ENCODE peak calls at places on chromosomes 7 and 10, in seven cellular contexts. One of them, this sample, is unnamed.
A peak's percentile ranks its signal among the peaks of the same experiment; 100 is the strongest.

GRCh38 chr7:88664630-88665233 is 94.8 kb upstream of the ZNF804B start:
- DNase-seq in CD8-positive, alpha-beta T cell: no peak
- DNase-seq in prostate gland: no peak
- DNase-seq in mammary epithelial cell: peak; percentile 35
- DNase-seq in K562: no peak
- DNase-seq in MM.1S: no peak
- DNase-seq in cardiac muscle cell: peak; percentile 14
- DNase-seq in this sample: no peak

GRCh38 chr7:27723086-27723485 is 16.9 kb upstream of the TAX1BP1 start:
- DNase-seq in CD8-positive, alpha-beta T cell: no peak
- DNase-seq in prostate gland: no peak
- DNase-seq in mammary epithelial cell: peak; percentile 40
- DNase-seq in K562: no peak
- DNase-seq in MM.1S: no peak
- DNase-seq in cardiac muscle cell: no peak
- DNase-seq in this sample: peak; percentile 74

GRCh38 chr10:11036424-11037011 is 18.8 kb downstream of the CELF2 start:
- DNase-seq in CD8-positive, alpha-beta T cell: no peak
- DNase-seq in prostate gland: peak; percentile 13
- DNase-seq in mammary epithelial cell: peak; percentile 19
- DNase-seq in K562: peak; percentile 34
- DNase-seq in MM.1S: no peak
- DNase-seq in cardiac muscle cell: peak; percentile 70
- DNase-seq in this sample: peak; percentile 67

GRCh38 chr7:95686109-95686508 is 86.2 kb upstream of the DYNC1I1 start:
- DNase-seq in CD8-positive, alpha-beta T cell: no peak
- DNase-seq in prostate gland: peak; percentile 56
- DNase-seq in mammary epithelial cell: peak; percentile 34
- DNase-seq in K562: no peak
- DNase-seq in MM.1S: peak; percentile 67
- DNase-seq in cardiac muscle cell: peak; percentile 82
- DNase-seq in this sample: peak; percentile 66

GRCh38 chr10:50152792-50153272 is 85.1 kb downstream of the WASHC2A start:
- DNase-seq in CD8-positive, alpha-beta T cell: no peak
- DNase-seq in prostate gland: peak; percentile 9
- DNase-seq in mammary epithelial cell: no peak
- DNase-seq in K562: no peak
- DNase-seq in MM.1S: no peak
- DNase-seq in cardiac muscle cell: no peak
- DNase-seq in this sample: peak; percentile 46

GRCh38 chr7:2796358-2797352 is 47.5 kb downstream of the GNA12 start:
- DNase-seq in CD8-positive, alpha-beta T cell: no peak
- DNase-seq in prostate gland: no peak
- DNase-seq in mammary epithelial cell: no peak
- DNase-seq in K562: no peak
- DNase-seq in MM.1S: no peak
- DNase-seq in cardiac muscle cell: peak; percentile 95
- DNase-seq in this sample: peak; percentile 33

GRCh38 chr10:69055241-69055640 is 32.7 kb upstream of the SRGN start:
- DNase-seq in CD8-positive, alpha-beta T cell: no peak
- DNase-seq in prostate gland: no peak
- DNase-seq in mammary epithelial cell: no peak
- DNase-seq in K562: no peak
- DNase-seq in MM.1S: no peak
- DNase-seq in cardiac muscle cell: no peak
- DNase-seq in this sample: no peak

GRCh38 chr7:67380858-67381257 is 384.2 kb downstream of the TYW1 start:
- DNase-seq in CD8-positive, alpha-beta T cell: no peak
- DNase-seq in prostate gland: no peak
- DNase-seq in mammary epithelial cell: no peak
- DNase-seq in K562: no peak
- DNase-seq in MM.1S: no peak
- DNase-seq in cardiac muscle cell: no peak
- DNase-seq in this sample: no peak

GRCh38 chr7:20030915-20031362 is 186.2 kb downstream of the MACC1 start:
- DNase-seq in CD8-positive, alpha-beta T cell: no peak
- DNase-seq in prostate gland: no peak
- DNase-seq in mammary epithelial cell: peak; percentile 62
- DNase-seq in K562: no peak
- DNase-seq in MM.1S: peak; percentile 29
- DNase-seq in cardiac muscle cell: peak; percentile 14
- DNase-seq in this sample: no peak

GRCh38 chr7:151838861-151839381 is 38.0 kb downstream of the PRKAG2 start:
- DNase-seq in CD8-positive, alpha-beta T cell: peak; percentile 59
- DNase-seq in prostate gland: no peak
- DNase-seq in mammary epithelial cell: no peak
- DNase-seq in K562: no peak
- DNase-seq in MM.1S: peak; percentile 62
- DNase-seq in cardiac muscle cell: no peak
- DNase-seq in this sample: no peak

GRCh38 chr10:5751854-5752253 is 61.4 kb downstream of the GDI2 start:
- DNase-seq in CD8-positive, alpha-beta T cell: no peak
- DNase-seq in prostate gland: no peak
- DNase-seq in mammary epithelial cell: no peak
- DNase-seq in K562: no peak
- DNase-seq in MM.1S: no peak
- DNase-seq in cardiac muscle cell: no peak
- DNase-seq in this sample: no peak

GRCh38 chr7:80736371-80736770 is 97.9 kb downstream of the CD36 start:
- DNase-seq in CD8-positive, alpha-beta T cell: no peak
- DNase-seq in prostate gland: no peak
- DNase-seq in mammary epithelial cell: peak; percentile 67
- DNase-seq in K562: no peak
- DNase-seq in MM.1S: no peak
- DNase-seq in cardiac muscle cell: no peak
- DNase-seq in this sample: no peak

GRCh38 chr10:89516149-89516832 is 19.1 kb downstream of the SLC16A12 start:
- DNase-seq in CD8-positive, alpha-beta T cell: no peak
- DNase-seq in prostate gland: no peak
- DNase-seq in mammary epithelial cell: peak; percentile 83
- DNase-seq in K562: no peak
- DNase-seq in MM.1S: no peak
- DNase-seq in cardiac muscle cell: peak; percentile 88
- DNase-seq in this sample: peak; percentile 88

GRCh38 chr10:89079991-89080390 is 89.4 kb downstream of the FAS start:
- DNase-seq in CD8-positive, alpha-beta T cell: no peak
- DNase-seq in prostate gland: no peak
- DNase-seq in mammary epithelial cell: no peak
- DNase-seq in K562: no peak
- DNase-seq in MM.1S: no peak
- DNase-seq in cardiac muscle cell: no peak
- DNase-seq in this sample: no peak

GRCh38 chr7:75966209-75966961 is 28.0 kb downstream of the TMEM120A start:
- DNase-seq in CD8-positive, alpha-beta T cell: no peak
- DNase-seq in prostate gland: no peak
- DNase-seq in mammary epithelial cell: no peak
- DNase-seq in K562: no peak
- DNase-seq in MM.1S: peak; percentile 34
- DNase-seq in cardiac muscle cell: peak; percentile 59
- DNase-seq in this sample: no peak

GRCh38 chr7:23544913-23545354 is 13.2 kb upstream of the TRA2A start:
- DNase-seq in CD8-positive, alpha-beta T cell: no peak
- DNase-seq in prostate gland: no peak
- DNase-seq in mammary epithelial cell: peak; percentile 39
- DNase-seq in K562: no peak
- DNase-seq in MM.1S: peak; percentile 67
- DNase-seq in cardiac muscle cell: peak; percentile 35
- DNase-seq in this sample: peak; percentile 8

GRCh38 chr7:88311675-88312036 is 5.0 kb upstream of the STEAP4 start:
- DNase-seq in CD8-positive, alpha-beta T cell: no peak
- DNase-seq in prostate gland: no peak
- DNase-seq in mammary epithelial cell: peak; percentile 11
- DNase-seq in K562: no peak
- DNase-seq in MM.1S: no peak
- DNase-seq in cardiac muscle cell: peak; percentile 15
- DNase-seq in this sample: no peak

GRCh38 chr10:43922335-43923280 is 273.9 kb upstream of the ZNF32 start:
- DNase-seq in CD8-positive, alpha-beta T cell: no peak
- DNase-seq in prostate gland: no peak
- DNase-seq in mammary epithelial cell: no peak
- DNase-seq in K562: no peak
- DNase-seq in MM.1S: no peak
- DNase-seq in cardiac muscle cell: no peak
- DNase-seq in this sample: no peak

GRCh38 chr7:80508440-80508839 is 3.4 kb downstream of the GNAT3 start:
- DNase-seq in CD8-positive, alpha-beta T cell: no peak
- DNase-seq in prostate gland: no peak
- DNase-seq in mammary epithelial cell: no peak
- DNase-seq in K562: no peak
- DNase-seq in MM.1S: no peak
- DNase-seq in cardiac muscle cell: peak; percentile 34
- DNase-seq in this sample: no peak

GRCh38 chr7:94971051-94971867 is 63.9 kb downstream of the PPP1R9A start:
- DNase-seq in CD8-positive, alpha-beta T cell: no peak
- DNase-seq in prostate gland: no peak
- DNase-seq in mammary epithelial cell: no peak
- DNase-seq in K562: no peak
- DNase-seq in MM.1S: no peak
- DNase-seq in cardiac muscle cell: no peak
- DNase-seq in this sample: no peak

GRCh38 chr10:31940839-31941653 is 12.4 kb upstream of the ARHGAP12 start:
- DNase-seq in CD8-positive, alpha-beta T cell: no peak
- DNase-seq in prostate gland: peak; percentile 28
- DNase-seq in mammary epithelial cell: peak; percentile 98
- DNase-seq in K562: no peak
- DNase-seq in MM.1S: no peak
- DNase-seq in cardiac muscle cell: peak; percentile 84
- DNase-seq in this sample: peak; percentile 34

GRCh38 chr7:1024331-1024761 is 20.0 kb upstream of the GPR146 start:
- DNase-seq in CD8-positive, alpha-beta T cell: no peak
- DNase-seq in prostate gland: no peak
- DNase-seq in mammary epithelial cell: no peak
- DNase-seq in K562: no peak
- DNase-seq in MM.1S: peak; percentile 78
- DNase-seq in cardiac muscle cell: no peak
- DNase-seq in this sample: no peak

GRCh38 chr10:113052076-113052830 is 102.2 kb downstream of the TCF7L2 start:
- DNase-seq in CD8-positive, alpha-beta T cell: no peak
- DNase-seq in prostate gland: no peak
- DNase-seq in mammary epithelial cell: no peak
- DNase-seq in K562: no peak
- DNase-seq in MM.1S: no peak
- DNase-seq in cardiac muscle cell: no peak
- DNase-seq in this sample: no peak

GRCh38 chr7:106420741-106421140 is 136.0 kb upstream of the NAMPT start:
- DNase-seq in CD8-positive, alpha-beta T cell: no peak
- DNase-seq in prostate gland: no peak
- DNase-seq in mammary epithelial cell: no peak
- DNase-seq in K562: no peak
- DNase-seq in MM.1S: no peak
- DNase-seq in cardiac muscle cell: no peak
- DNase-seq in this sample: no peak
- H3K4me1 ChIP-seq in CD8-positive, alpha-beta T cell: no peaks in the 10 kb centered on the region
- H3K4me1 ChIP-seq in prostate gland: peaks cover 9% of the 10 kb centered on the region
- H3K4me1 ChIP-seq in mammary epithelial cell: peaks cover 72% of the 10 kb centered on the region
- H3K4me1 ChIP-seq in K562: peaks cover 16% of the 10 kb centered on the region
- H3K4me1 ChIP-seq in MM.1S: no peaks in the 10 kb centered on the region
- H3K4me1 ChIP-seq in cardiac muscle cell: no peaks in the 10 kb centered on the region
- H3K4me1 ChIP-seq in this sample: peaks cover 70% of the 10 kb centered on the region

DNA sequence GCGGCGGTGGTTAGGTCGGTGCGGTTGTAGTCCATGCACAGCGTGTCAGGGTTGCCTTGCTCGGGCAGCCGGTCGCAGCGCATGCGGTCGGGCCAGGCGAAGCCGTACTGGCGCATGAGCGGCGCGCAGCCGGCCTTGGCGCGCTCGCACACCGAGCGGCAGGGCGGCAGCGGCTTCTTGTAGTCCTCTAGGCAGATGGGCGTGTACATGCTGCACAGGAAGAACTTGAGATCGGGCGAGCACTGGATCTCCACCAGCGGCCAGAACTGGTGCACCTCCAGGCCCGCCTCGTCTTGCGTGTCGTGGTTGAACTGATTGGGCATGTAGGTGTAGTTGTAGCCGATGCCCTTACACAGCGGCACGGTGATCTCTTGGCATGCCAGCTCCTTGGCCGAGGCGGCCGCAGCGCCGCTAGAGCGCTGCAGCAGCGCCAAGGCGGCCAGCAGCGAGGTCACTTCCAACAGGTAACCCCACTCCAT is 1.1 kb downstream of the FZD8 start:
- DNase-seq in CD8-positive, alpha-beta T cell: peak; percentile 29
- DNase-seq in prostate gland: peak; percentile 37
- DNase-seq in mammary epithelial cell: peak; percentile 86
- DNase-seq in K562: no peak
- DNase-seq in MM.1S: peak; percentile 88
- DNase-seq in cardiac muscle cell: peak; percentile 90
- DNase-seq in this sample: peak; percentile 80
- H3K36me3 ChIP-seq in CD8-positive, alpha-beta T cell: no peaks in the 10 kb centered on the region
- H3K36me3 ChIP-seq in prostate gland: no peaks in the 10 kb centered on the region
- H3K36me3 ChIP-seq in mammary epithelial cell: no peaks in the 10 kb centered on the region
- H3K36me3 ChIP-seq in K562: no peaks in the 10 kb centered on the region
- H3K36me3 ChIP-seq in MM.1S: no peaks in the 10 kb centered on the region
- H3K36me3 ChIP-seq in cardiac muscle cell: no peaks in the 10 kb centered on the region
- H3K36me3 ChIP-seq in this sample: no peaks in the 10 kb centered on the region

DNA sequence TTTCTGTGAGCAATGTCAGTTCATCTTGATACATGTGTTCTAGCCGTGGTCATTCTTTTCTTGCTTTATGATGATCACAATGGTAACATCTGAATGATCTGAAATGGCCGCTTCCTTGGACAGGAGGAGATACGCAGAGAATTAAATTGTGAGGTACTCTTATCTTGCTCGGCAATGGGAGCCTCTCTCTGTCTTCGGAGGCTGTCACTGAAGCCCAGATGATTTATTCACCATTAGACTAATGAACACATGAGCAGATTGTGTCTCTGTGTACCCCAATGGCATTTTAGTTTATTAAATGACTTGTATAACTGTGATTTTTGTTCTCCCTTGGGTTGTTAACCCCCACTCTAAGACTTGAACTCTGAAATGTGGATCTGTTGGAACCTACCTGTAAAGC is 38.6 kb downstream of the RBM33 start:
- DNase-seq in CD8-positive, alpha-beta T cell: no peak
- DNase-seq in prostate gland: no peak
- DNase-seq in mammary epithelial cell: no peak
- DNase-seq in K562: no peak
- DNase-seq in MM.1S: no peak
- DNase-seq in cardiac muscle cell: no peak
- DNase-seq in this sample: no peak
- TF ChIP-seq CTCF in CD8-positive, alpha-beta T cell: no peak
- TF ChIP-seq CTCF in prostate gland: no peak
- TF ChIP-seq CTCF in mammary epithelial cell: no peak
- TF ChIP-seq CTCF in K562: no peak
- TF ChIP-seq CTCF in MM.1S: no peak
- TF ChIP-seq CTCF in cardiac muscle cell: no peak
- TF ChIP-seq CTCF in this sample: no peak

DNA sequence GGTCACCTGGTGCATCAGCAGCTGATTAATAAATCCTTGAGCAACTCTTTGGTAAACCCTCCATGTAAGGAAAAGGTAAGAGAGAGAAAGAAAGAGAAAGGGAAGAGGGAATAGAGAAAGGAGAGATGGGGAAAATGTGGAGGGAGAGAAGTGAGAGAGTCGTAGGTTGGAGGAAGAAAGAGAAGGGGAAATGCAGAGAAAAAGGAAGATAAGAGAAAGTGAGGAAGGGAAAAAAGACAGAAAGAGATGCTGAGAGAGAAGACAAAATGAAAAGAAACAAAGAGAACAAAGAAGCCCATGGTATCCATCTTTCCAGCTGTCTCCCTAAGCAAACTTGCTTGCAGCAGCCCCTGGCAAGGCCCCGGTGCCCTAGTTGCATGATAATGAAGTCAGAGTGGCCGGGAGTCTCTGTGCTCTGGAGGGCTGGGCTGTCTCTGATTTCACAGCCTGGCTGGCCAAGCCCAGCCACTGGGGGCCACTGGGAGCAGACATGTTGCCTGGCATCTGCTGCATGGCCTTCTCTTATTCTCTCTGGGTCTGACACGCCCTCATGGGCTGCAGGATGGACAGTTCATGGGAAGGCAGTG is 48.4 kb downstream of the PRR15 start:
- DNase-seq in CD8-positive, alpha-beta T cell: no peak
- DNase-seq in prostate gland: no peak
- DNase-seq in mammary epithelial cell: no peak
- DNase-seq in K562: no peak
- DNase-seq in MM.1S: no peak
- DNase-seq in cardiac muscle cell: no peak
- DNase-seq in this sample: no peak
- H3K4me1 ChIP-seq in CD8-positive, alpha-beta T cell: no peaks in the 10 kb centered on the region
- H3K4me1 ChIP-seq in prostate gland: no peaks in the 10 kb centered on the region
- H3K4me1 ChIP-seq in mammary epithelial cell: peaks cover 39% of the 10 kb centered on the region
- H3K4me1 ChIP-seq in K562: peaks cover 27% of the 10 kb centered on the region
- H3K4me1 ChIP-seq in MM.1S: no peaks in the 10 kb centered on the region
- H3K4me1 ChIP-seq in cardiac muscle cell: peaks cover 28% of the 10 kb centered on the region
- H3K4me1 ChIP-seq in this sample: peaks cover 11% of the 10 kb centered on the region

This sample was measured in body of pancreas.